ENCODE peak calls at places on chromosome X, in five cellular contexts. One of them, this sample, is unnamed.

GRCh38 chrX:47047989-47048388 is 30.3 kb upstream of the RGN start:
- DNase-seq in tibial nerve: no peak
- DNase-seq in AG10803: no peak
- DNase-seq in fibroblast of mammary gland: peak
- DNase-seq in GM06990: no peak
- DNase-seq in this sample: no peak

GRCh38 chrX:101550825-101551767 is 749 bp downstream of the ARMCX1 start:
- DNase-seq in tibial nerve: peak
- DNase-seq in AG10803: peak
- DNase-seq in fibroblast of mammary gland: peak
- DNase-seq in GM06990: no peak
- DNase-seq in this sample: no peak

GRCh38 chrX:111881715-111882114 is 5.7 kb downstream of the TRPC5OS start:
- DNase-seq in tibial nerve: no peak
- DNase-seq in AG10803: no peak
- DNase-seq in fibroblast of mammary gland: no peak
- DNase-seq in GM06990: no peak
- DNase-seq in this sample: no peak

GRCh38 chrX:74779175-74779574 is 146.1 kb downstream of the NEXMIF start:
- DNase-seq in tibial nerve: no peak
- DNase-seq in AG10803: no peak
- DNase-seq in fibroblast of mammary gland: no peak
- DNase-seq in GM06990: peak
- DNase-seq in this sample: peak

GRCh38 chrX:85517994-85518718 is 138.7 kb upstream of the POF1B start:
- DNase-seq in tibial nerve: no peak
- DNase-seq in AG10803: no peak
- DNase-seq in fibroblast of mammary gland: no peak
- DNase-seq in GM06990: no peak
- DNase-seq in this sample: no peak

GRCh38 chrX:65697173-65697572 is 29.7 kb downstream of the MSN start:
- DNase-seq in tibial nerve: no peak
- DNase-seq in AG10803: peak
- DNase-seq in fibroblast of mammary gland: peak
- DNase-seq in GM06990: no peak
- DNase-seq in this sample: no peak

GRCh38 chrX:123217728-123218127 is 33.6 kb downstream of the GRIA3 start:
- DNase-seq in tibial nerve: no peak
- DNase-seq in AG10803: no peak
- DNase-seq in fibroblast of mammary gland: no peak
- DNase-seq in GM06990: no peak
- DNase-seq in this sample: no peak

GRCh38 chrX:106791495-106791894 is 11.0 kb upstream of the TBC1D8B start:
- DNase-seq in tibial nerve: no peak
- DNase-seq in AG10803: peak
- DNase-seq in fibroblast of mammary gland: peak
- DNase-seq in GM06990: no peak
- DNase-seq in this sample: no peak

GRCh38 chrX:71215335-71215912 is 7.6 kb upstream of the GJB1 start:
- DNase-seq in tibial nerve: no peak
- DNase-seq in AG10803: no peak
- DNase-seq in fibroblast of mammary gland: no peak
- DNase-seq in GM06990: no peak
- DNase-seq in this sample: no peak

GRCh38 chrX:102129473-102129872 is 4.0 kb downstream of the TCEAL2 start:
- DNase-seq in tibial nerve: no peak
- DNase-seq in AG10803: peak
- DNase-seq in fibroblast of mammary gland: peak
- DNase-seq in GM06990: no peak
- DNase-seq in this sample: no peak

GRCh38 chrX:135185795-135186443 is 14.7 kb upstream of the CT55 start:
- DNase-seq in tibial nerve: peak
- DNase-seq in AG10803: peak
- DNase-seq in fibroblast of mammary gland: peak
- DNase-seq in GM06990: no peak
- DNase-seq in this sample: peak

GRCh38 chrX:132636080-132636479 is 147.2 kb upstream of the MBNL3 start:
- DNase-seq in tibial nerve: no peak
- DNase-seq in AG10803: peak
- DNase-seq in fibroblast of mammary gland: peak
- DNase-seq in GM06990: no peak
- DNase-seq in this sample: no peak

GRCh38 chrX:70995338-70995737 is 64.4 kb upstream of the SLC7A3 start:
- DNase-seq in tibial nerve: no peak
- DNase-seq in AG10803: no peak
- DNase-seq in fibroblast of mammary gland: no peak
- DNase-seq in GM06990: no peak
- DNase-seq in this sample: no peak

GRCh38 chrX:130915302-130915701 is 12.3 kb upstream of the ENOX2 start:
- DNase-seq in tibial nerve: no peak
- DNase-seq in AG10803: peak
- DNase-seq in fibroblast of mammary gland: peak
- DNase-seq in GM06990: no peak
- DNase-seq in this sample: no peak

GRCh38 chrX:68292471-68292870 is 140.8 kb downstream of the OPHN1 start:
- DNase-seq in tibial nerve: no peak
- DNase-seq in AG10803: no peak
- DNase-seq in fibroblast of mammary gland: peak
- DNase-seq in GM06990: no peak
- DNase-seq in this sample: no peak

GRCh38 chrX:16825306-16826035 is 39.2 kb downstream of the TXLNG start:
- DNase-seq in tibial nerve: no peak
- DNase-seq in AG10803: peak
- DNase-seq in fibroblast of mammary gland: peak
- DNase-seq in GM06990: no peak
- DNase-seq in this sample: no peak

GRCh38 chrX:40146471-40147398 is 49.0 kb upstream of the BCOR start:
- DNase-seq in tibial nerve: no peak
- DNase-seq in AG10803: no peak
- DNase-seq in fibroblast of mammary gland: no peak
- DNase-seq in GM06990: no peak
- DNase-seq in this sample: peak

GRCh38 chrX:109635151-109635550 is 10.2 kb upstream of the KCNE5 start:
- DNase-seq in tibial nerve: no peak
- DNase-seq in AG10803: peak
- DNase-seq in fibroblast of mammary gland: peak
- DNase-seq in GM06990: no peak
- DNase-seq in this sample: no peak

GRCh38 chrX:150446995-150447394 is 83.9 kb downstream of the MAMLD1 start:
- DNase-seq in tibial nerve: no peak
- DNase-seq in AG10803: peak
- DNase-seq in fibroblast of mammary gland: peak
- DNase-seq in GM06990: no peak
- DNase-seq in this sample: no peak

GRCh38 chrX:46840946-46841740 is 4.3 kb downstream of the RP2 start:
- DNase-seq in tibial nerve: no peak
- DNase-seq in AG10803: peak
- DNase-seq in fibroblast of mammary gland: peak
- DNase-seq in GM06990: no peak
- DNase-seq in this sample: no peak

GRCh38 chrX:113059714-113060113 is 219.1 kb upstream of the AMOT start:
- DNase-seq in tibial nerve: no peak
- DNase-seq in AG10803: no peak
- DNase-seq in fibroblast of mammary gland: peak
- DNase-seq in GM06990: no peak
- DNase-seq in this sample: no peak

GRCh38 chrX:15465896-15466651 is 27.1 kb downstream of the PIR start:
- DNase-seq in tibial nerve: no peak
- DNase-seq in AG10803: peak
- DNase-seq in fibroblast of mammary gland: peak
- DNase-seq in GM06990: no peak
- DNase-seq in this sample: no peak

GRCh38 chrX:132294776-132295495 is 75.7 kb upstream of the RAP2C start:
- DNase-seq in tibial nerve: no peak
- DNase-seq in AG10803: no peak
- DNase-seq in fibroblast of mammary gland: no peak
- DNase-seq in GM06990: no peak
- DNase-seq in this sample: no peak

GRCh38 chrX:49910344-49910743 is 12.1 kb upstream of the CLCN5 start:
- DNase-seq in tibial nerve: no peak
- DNase-seq in AG10803: no peak
- DNase-seq in fibroblast of mammary gland: no peak
- DNase-seq in GM06990: no peak
- DNase-seq in this sample: peak

GRCh38 chrX:54639346-54640102 is 109.5 kb downstream of the GNL3L start:
- DNase-seq in tibial nerve: peak
- DNase-seq in AG10803: peak
- DNase-seq in fibroblast of mammary gland: peak
- DNase-seq in GM06990: peak
- DNase-seq in this sample: peak
- TF ChIP-seq CTCF in tibial nerve: peak
- TF ChIP-seq CTCF in AG10803: peak
- TF ChIP-seq CTCF in fibroblast of mammary gland: peak
- TF ChIP-seq CTCF in GM06990: peak
- TF ChIP-seq CTCF in this sample: peak

DNA sequence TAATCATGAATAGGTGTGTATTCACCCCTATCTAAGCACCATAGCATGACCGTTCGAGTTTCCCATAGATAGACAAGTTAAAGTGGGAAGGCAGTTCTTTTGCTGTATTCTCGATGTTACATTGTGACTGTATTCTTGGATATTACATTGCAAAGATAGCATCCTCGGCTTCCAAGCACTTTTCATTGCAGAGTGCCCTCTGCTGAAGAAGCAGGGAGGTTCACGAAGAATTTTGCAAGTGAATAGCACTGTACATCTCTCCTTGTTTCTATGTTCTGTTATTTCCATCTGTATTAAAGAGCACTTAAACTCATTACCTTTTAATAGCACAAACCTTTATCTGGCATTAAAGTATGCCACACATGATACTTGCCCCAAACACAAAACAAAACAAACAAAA is 426.7 kb upstream of the ARX start:
- DNase-seq in tibial nerve: no peak
- DNase-seq in AG10803: no peak
- DNase-seq in fibroblast of mammary gland: no peak
- DNase-seq in GM06990: no peak
- DNase-seq in this sample: no peak
- TF ChIP-seq CTCF in tibial nerve: no peak
- TF ChIP-seq CTCF in AG10803: no peak
- TF ChIP-seq CTCF in fibroblast of mammary gland: no peak
- TF ChIP-seq CTCF in GM06990: no peak
- TF ChIP-seq CTCF in this sample: no peak

GRCh38 chrX:19007011-19007410 is 23.1 kb upstream of the PHKA2 start:
- DNase-seq in tibial nerve: no peak
- DNase-seq in AG10803: no peak
- DNase-seq in fibroblast of mammary gland: no peak
- DNase-seq in GM06990: no peak
- DNase-seq in this sample: no peak

GRCh38 chrX:19003756-19004155 is 19.8 kb upstream of the PHKA2 start:
- DNase-seq in tibial nerve: no peak
- DNase-seq in AG10803: no peak
- DNase-seq in fibroblast of mammary gland: peak
- DNase-seq in GM06990: no peak
- DNase-seq in this sample: no peak

GRCh38 chrX:19007868-19008267 is 24.0 kb upstream of the PHKA2 start:
- DNase-seq in tibial nerve: no peak
- DNase-seq in AG10803: no peak
- DNase-seq in fibroblast of mammary gland: no peak
- DNase-seq in GM06990: no peak
- DNase-seq in this sample: no peak

DNA sequence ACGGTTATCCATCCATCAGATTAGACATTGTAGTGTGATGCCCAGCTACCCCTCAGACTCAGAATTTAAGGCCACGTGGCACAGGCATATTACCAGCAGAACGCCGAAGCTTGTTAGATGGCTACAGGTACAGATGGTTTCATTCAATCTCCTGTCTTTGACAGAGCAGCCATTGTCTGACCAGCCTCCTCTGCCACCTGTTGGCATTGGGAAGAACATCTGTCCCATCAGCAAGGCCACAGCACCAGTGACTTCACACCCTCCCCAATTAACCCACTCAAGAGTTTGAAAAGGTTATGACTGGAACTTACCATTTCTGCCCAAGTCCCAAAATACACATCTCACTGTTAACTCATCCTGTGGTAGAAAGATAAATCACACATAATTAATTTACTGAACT is 22.0 kb upstream of the PHKA2 start:
- DNase-seq in tibial nerve: no peak
- DNase-seq in AG10803: no peak
- DNase-seq in fibroblast of mammary gland: no peak
- DNase-seq in GM06990: no peak
- DNase-seq in this sample: no peak
- TF ChIP-seq CTCF in tibial nerve: no peak
- TF ChIP-seq CTCF in AG10803: no peak
- TF ChIP-seq CTCF in fibroblast of mammary gland: no peak
- TF ChIP-seq CTCF in GM06990: peak
- TF ChIP-seq CTCF in this sample: no peak

DNA sequence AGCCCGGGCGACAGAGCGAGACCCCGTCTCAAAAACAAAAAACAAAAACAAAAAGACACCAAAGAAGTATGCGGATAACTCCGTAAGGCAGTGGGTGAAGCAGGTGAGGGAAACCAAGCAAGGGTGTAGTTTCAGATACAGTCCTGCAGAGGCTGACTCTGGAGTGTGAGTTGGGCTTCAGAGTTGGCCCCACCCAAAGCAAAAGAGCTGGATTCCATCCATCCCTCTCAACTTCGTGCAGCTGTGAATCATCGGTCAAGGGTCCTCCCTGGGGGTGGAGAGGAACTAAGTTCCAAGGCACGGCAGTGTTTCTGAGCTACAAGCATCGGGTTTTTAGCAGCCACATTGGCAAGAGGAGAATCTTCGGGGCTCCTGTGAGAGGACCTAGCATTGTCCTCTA is 43.9 kb upstream of the FAM9A start:
- DNase-seq in tibial nerve: no peak
- DNase-seq in AG10803: peak
- DNase-seq in fibroblast of mammary gland: peak
- DNase-seq in GM06990: no peak
- DNase-seq in this sample: no peak
- TF ChIP-seq CTCF in tibial nerve: no peak
- TF ChIP-seq CTCF in AG10803: peak
- TF ChIP-seq CTCF in fibroblast of mammary gland: peak
- TF ChIP-seq CTCF in GM06990: no peak
- TF ChIP-seq CTCF in this sample: no peak

This sample was measured in GM13976.